ENCODE peak calls at places on chromosome 21, in nine cellular contexts. D, U, R, O, F, Z, A, G and N are unnamed samples.

GRCh38 chr21:26843912-26844257 is 1.3 kb downstream of the ADAMTS1 start:
- DNase-seq in F (no peak), A (no peak), O (no peak), U (peak; percentile 42), D (no peak), Z (no peak), R (peak; percentile 45), G (no peak), N (no peak)

GRCh38 chr21:17250651-17251294 is 262.1 kb upstream of the CXADR start:
- DNase-seq in O (no peak), F (no peak), A (no peak), D (no peak), U (no peak), R (no peak), G (no peak), Z (no peak), N (no peak)

GRCh38 chr21:17784604-17785402 is 34.4 kb downstream of the C21orf91 start:
- DNase-seq in O (no peak), R (no peak), U (no peak), F (no peak), D (no peak), Z (no peak), A (no peak), G (no peak), N (no peak)

GRCh38 chr21:46203203-46203600 is 18.9 kb upstream of the SPATC1L start:
- DNase-seq in D (no peak), F (no peak), Z (no peak), A (no peak), O (no peak), R (no peak), U (no peak), G (peak; percentile 4), N (no peak)

GRCh38 chr21:46154155-46154954 is 1.0 kb downstream of the FTCD start:
- DNase-seq in O (no peak), D (peak; percentile 12), Z (peak; percentile 40), A (peak; percentile 62), R (no peak), G (no peak), F (no peak), U (no peak), N (no peak)

GRCh38 chr21:43299441-43300277 is 127.3 kb downstream of the SIK1 start:
- DNase-seq in G (peak; percentile 57), D (no peak), F (no peak), A (no peak), R (no peak), Z (peak; percentile 72), U (no peak), O (no peak), N (no peak)

GRCh38 chr21:43634618-43635017 is 24.7 kb downstream of the HSF2BP start:
- DNase-seq in Z (no peak), D (no peak), O (no peak), U (no peak), R (no peak), A (no peak), F (no peak), G (no peak), N (no peak)

GRCh38 chr21:25862596-25862995 is 127.8 kb downstream of the GABPA start:
- DNase-seq in U (peak; percentile 32), D (no peak), F (no peak), R (peak; percentile 56), O (no peak), A (no peak), Z (no peak), G (no peak), N (no peak)

GRCh38 chr21:43331962-43332458 is 94.9 kb downstream of the SIK1 start:
- DNase-seq in D (peak; percentile 45), A (peak; percentile 89), O (no peak), R (no peak), U (no peak), Z (peak; percentile 84), G (no peak), F (no peak), N (peak; percentile 88)

GRCh38 chr21:45981154-45981606 is 390 bp upstream of the COL6A1 start:
- DNase-seq in U (peak; percentile 91), F (peak; percentile 96), D (peak; percentile 82), R (peak; percentile 90), G (peak; percentile 84), Z (peak; percentile 88), A (peak; percentile 94), O (peak; percentile 50), N (peak; percentile 78)

GRCh38 chr21:30831194-30831765 is 1.7 kb upstream of the KRTAP7-1 start:
- DNase-seq in A (no peak), G (no peak), F (no peak), D (no peak), Z (no peak), U (peak; percentile 59), R (peak; percentile 46), O (no peak), N (no peak)
- TF ChIP-seq CTCF in A (no peak), G (peak; percentile 53), F (peak; percentile 16), D (peak; percentile 32), Z (no peak), U (peak; percentile 75), R (peak; percentile 61), O (peak; percentile 63), N (peak; percentile 12)

DNA sequence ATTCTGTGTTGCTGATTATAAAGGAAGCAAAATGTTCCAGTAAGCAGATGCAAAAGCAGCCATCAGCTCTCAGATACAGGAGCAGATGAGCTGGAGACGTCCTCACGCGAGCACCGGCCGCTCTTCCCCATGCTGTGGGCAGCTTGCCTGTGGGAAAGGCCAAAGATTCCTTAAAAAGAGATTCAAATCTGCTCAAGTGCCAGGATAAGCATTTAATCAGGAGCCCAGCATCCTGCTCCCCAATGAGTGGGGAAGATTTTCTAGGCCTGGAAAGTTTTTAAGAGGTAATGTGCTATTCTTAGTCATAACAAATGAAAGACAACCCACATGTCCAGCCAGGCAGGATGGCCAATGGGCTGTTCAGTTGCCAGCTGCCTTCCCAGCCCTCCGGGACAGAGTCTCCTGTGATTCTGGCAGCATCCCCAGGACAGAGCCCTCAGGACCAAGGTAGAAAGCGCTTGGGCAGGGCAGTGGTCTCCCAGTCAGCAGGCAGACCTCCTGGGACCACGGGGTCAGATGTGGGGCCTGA is 108.2 kb upstream of the TMPRSS2 start:
- DNase-seq in G (no peak), R (no peak), O (no peak), D (no peak), F (no peak), A (peak; percentile 84), Z (no peak), U (no peak), N (peak; percentile 65)
- H3K9me3 ChIP-seq in G (no peaks in the 10 kb centered on the region), R (no peaks in the 10 kb centered on the region), O (no peaks in the 10 kb centered on the region), D (no peaks in the 10 kb centered on the region), F (no peaks in the 10 kb centered on the region), A (no peaks in the 10 kb centered on the region), Z (no peaks in the 10 kb centered on the region), U (no peaks in the 10 kb centered on the region), N (peaks cover 4% of the 10 kb centered on the region)

DNA sequence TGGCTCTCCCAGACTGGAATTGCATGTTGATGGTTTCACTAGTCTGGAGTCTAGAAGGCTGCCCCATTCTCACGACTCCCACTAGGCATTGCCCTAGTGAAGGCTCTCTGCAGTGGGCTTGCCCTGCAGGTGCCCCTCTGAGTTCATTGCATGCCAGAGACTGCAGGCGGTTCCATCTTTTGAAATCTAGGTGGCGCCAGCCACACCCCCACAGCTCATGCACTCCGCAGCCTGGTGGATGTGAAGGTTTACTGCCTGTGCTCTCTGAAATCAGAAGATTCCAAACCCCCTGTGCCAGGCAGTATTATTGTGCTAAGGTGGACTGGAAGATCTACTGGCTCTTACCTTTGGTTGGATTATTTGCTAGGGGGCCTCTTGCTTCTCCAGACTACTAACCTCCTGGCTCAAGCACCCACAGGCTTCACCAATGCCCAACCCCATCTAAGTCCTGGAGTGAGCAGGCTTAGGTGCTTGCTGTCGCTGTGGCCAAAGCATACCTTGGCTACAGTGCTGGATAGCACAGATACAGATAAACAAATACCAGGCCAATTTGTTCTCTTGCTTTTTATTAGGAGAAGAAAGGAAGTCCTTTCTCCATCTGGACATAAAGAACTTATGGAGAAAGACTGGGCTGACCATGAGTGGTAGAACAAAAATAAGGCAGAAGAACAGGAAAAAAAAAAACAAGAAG is 83.5 kb upstream of the SIM2 start:
- DNase-seq in R (peak; percentile 53), A (no peak), U (peak; percentile 31), G (no peak), Z (no peak), D (no peak), O (no peak), F (no peak), N (no peak)
- TF ChIP-seq CTCF in R (peak; percentile 59), A (no peak), U (peak; percentile 42), G (no peak), Z (no peak), D (no peak), O (peak; percentile 45), F (no peak), N (no peak)

DNA sequence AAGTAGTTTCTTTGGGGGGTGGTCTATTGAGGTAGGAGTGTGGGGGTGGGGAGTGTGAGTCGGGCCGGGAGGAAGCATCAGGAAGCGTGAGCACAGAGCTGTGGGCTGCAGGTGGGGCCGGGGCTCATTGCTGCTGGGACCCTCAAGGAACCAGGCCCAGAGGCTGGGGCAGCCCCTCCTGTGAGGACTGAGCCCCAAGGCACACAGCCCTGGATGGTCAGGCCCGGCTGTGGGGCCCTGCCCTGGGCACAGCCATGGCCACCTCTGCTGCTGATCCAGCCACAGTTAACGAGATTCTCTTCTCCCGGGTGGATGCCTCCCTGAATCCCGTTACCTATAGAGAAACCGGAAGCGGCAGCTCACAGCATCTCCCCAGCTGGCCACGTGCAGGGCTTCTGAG is 22.9 kb upstream of the SUMO3 start:
- DNase-seq in R (no peak), O (no peak), D (no peak), A (peak; percentile 47), F (no peak), U (no peak), Z (no peak), G (no peak), N (no peak)
- H3K9me3 ChIP-seq in R (no peaks in the 10 kb centered on the region), O (no peaks in the 10 kb centered on the region), D (no peaks in the 10 kb centered on the region), A (no peaks in the 10 kb centered on the region), F (no peaks in the 10 kb centered on the region), U (no peaks in the 10 kb centered on the region), Z (no peaks in the 10 kb centered on the region), G (no peaks in the 10 kb centered on the region), N (no peaks in the 10 kb centered on the region)

GRCh38 chr21:37060296-37060695 is 12.6 kb downstream of the PIGP start:
- DNase-seq in U (peak; percentile 76), F (no peak), R (peak; percentile 96), O (peak; percentile 83), D (peak; percentile 41), A (peak; percentile 73), Z (no peak), G (no peak), N (peak; percentile 86)
- TF ChIP-seq CTCF in U (no peak), F (no peak), R (no peak), O (no peak), D (no peak), A (no peak), Z (no peak), G (no peak), N (peak; percentile 38)

GRCh38 chr21:20943476-20944085 is 54.6 kb upstream of the NCAM2 start:
- DNase-seq in O (no peak), F (no peak), G (no peak), U (no peak), A (no peak), R (no peak), D (no peak), Z (no peak), N (no peak)

GRCh38 chr21:20946701-20947100 is 51.5 kb upstream of the NCAM2 start:
- DNase-seq in F (no peak), U (no peak), Z (no peak), A (no peak), R (no peak), O (no peak), D (no peak), G (no peak), N (no peak)

GRCh38 chr21:20942523-20942922 is 55.7 kb upstream of the NCAM2 start:
- DNase-seq in R (no peak), O (no peak), G (no peak), Z (no peak), A (no peak), F (no peak), U (no peak), D (no peak), N (no peak)
- H3K9me3 ChIP-seq in R (no peaks in the 10 kb centered on the region), O (no peaks in the 10 kb centered on the region), G (no peaks in the 10 kb centered on the region), Z (no peaks in the 10 kb centered on the region), A (no peaks in the 10 kb centered on the region), F (no peaks in the 10 kb centered on the region), U (no peaks in the 10 kb centered on the region), D (no peaks in the 10 kb centered on the region), N (peaks cover 2% of the 10 kb centered on the region)